ENCODE peak calls at places on chromosomes 11 and 22, in five cellular contexts. W is spleen, U is cardiac muscle cell, K is fibroblast of lung, E is IMR-90. I is an unnamed sample.

GRCh38 chr11:13040969-13041561 is 31.9 kb downstream of the RASSF10 start:
- DNase-seq in W (no peak), U (no peak), K (no peak), E (no peak), I (no peak)

GRCh38 chr22:26095271-26095956 is 73.8 kb upstream of the SEZ6L start:
- DNase-seq in W (no peak), U (no peak), K (no peak), E (no peak), I (no peak)

GRCh38 chr22:44586337-44586990 is 88.4 kb upstream of the RTL6 start:
- DNase-seq in W (peak), U (no peak), K (no peak), E (no peak), I (no peak)

GRCh38 chr22:49810363-49811013 is 17.2 kb downstream of the BRD1 start:
- DNase-seq in W (no peak), U (peak), K (no peak), E (peak), I (no peak)

GRCh38 chr11:121420398-121420797 is 31.7 kb upstream of the SORL1 start:
- DNase-seq in W (no peak), U (no peak), K (no peak), E (no peak), I (no peak)

GRCh38 chr11:36186797-36187196 is 102.4 kb downstream of the COMMD9 start:
- DNase-seq in W (no peak), U (no peak), K (no peak), E (no peak), I (no peak)

GRCh38 chr11:34844466-34845112 is 71.6 kb downstream of the APIP start:
- DNase-seq in W (no peak), U (no peak), K (no peak), E (no peak), I (no peak)

GRCh38 chr11:109490953-109491733 is 69.2 kb downstream of the C11orf87 start:
- DNase-seq in W (no peak), U (peak), K (no peak), E (peak), I (no peak)

DNA sequence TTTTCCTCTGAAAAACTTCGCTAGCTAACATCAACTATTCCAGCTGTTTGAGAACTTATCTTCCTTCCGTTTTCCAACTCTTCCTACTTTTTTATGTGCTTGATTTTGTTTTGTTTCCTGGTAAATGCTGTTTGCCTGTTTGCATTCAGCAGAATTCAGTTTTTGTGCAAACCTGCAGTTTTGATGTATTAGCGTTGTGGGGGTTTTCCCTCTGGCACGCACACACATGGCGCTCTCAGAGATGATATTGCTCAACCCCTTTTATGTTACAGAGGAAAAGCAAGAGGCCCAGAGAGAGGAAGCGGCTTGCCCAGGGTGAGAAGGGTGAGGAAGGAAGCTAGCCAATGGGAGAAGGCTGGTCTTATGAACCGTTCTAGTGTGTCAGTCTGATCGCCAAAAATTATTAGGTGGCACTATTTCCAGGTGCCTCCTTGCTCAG is 706 bp upstream of the CTSC start:
- DNase-seq in W (peak), U (peak), K (peak), E (peak), I (peak)
- H3K27ac ChIP-seq in W (peak), U (no peak), K (peak), E (peak), I (peak)

GRCh38 chr11:87574193-87574592 is 536.5 kb downstream of the TMEM135 start:
- DNase-seq in W (no peak), U (no peak), K (no peak), E (no peak), I (no peak)
- H3K4me3 ChIP-seq in W (no peak), U (no peak), K (no peak), E (no peak), I (no peak)

DNA sequence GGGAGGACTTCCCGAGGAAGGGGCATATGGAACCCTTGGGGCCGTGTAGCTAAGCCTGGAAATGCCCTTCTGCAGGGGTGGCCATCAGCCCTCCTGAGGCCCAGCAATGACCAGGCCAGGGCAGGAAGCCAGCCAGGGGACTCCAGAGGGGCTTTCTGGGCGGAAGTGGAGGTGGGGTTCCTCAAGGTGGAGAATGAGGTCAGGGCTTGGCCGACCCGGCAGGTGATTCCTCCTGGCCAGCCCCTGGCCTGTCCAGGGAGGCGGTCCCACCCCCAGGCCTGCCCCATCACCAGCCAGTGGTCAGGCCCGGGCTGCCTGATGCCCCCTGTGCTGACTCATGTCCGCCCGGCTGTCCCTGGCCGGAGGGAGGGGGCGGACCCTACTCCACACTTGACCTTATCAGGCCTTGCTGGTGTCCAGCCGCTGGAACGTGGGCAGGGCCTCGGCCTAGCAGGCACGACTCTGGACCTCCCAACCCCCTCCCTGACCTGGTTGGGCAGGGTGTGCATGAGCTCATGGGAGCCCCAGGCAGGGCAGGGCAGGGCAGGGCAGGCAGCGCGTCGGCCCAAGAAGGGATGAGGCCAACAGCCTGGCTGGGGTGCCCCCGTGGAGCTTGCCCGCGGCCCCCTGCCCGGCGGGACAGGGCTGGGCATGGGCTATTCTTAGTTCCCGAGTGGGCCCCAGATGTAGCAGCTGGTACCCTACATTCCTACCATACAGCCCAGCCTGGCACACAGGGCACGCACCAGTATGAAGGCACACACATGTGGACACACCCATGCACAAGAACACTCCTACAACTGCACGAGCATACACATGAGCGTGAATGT is 35.9 kb downstream of the RPL3 start:
- DNase-seq in W (peak), U (peak), K (peak), E (peak), I (peak)
- H3K27ac ChIP-seq in W (peak), U (peak), K (no peak), E (peak), I (peak)

GRCh38 chr22:27709919-27710452 is 91.6 kb downstream of the MN1 start:
- DNase-seq in W (no peak), U (no peak), K (no peak), E (no peak), I (no peak)

GRCh38 chr22:27704581-27704980 is 97.0 kb downstream of the MN1 start:
- DNase-seq in W (no peak), U (no peak), K (no peak), E (no peak), I (no peak)

GRCh38 chr22:27711756-27712155 is 89.8 kb downstream of the MN1 start:
- DNase-seq in W (no peak), U (no peak), K (no peak), E (no peak), I (no peak)

GRCh38 chr22:27705391-27706080 is 96.0 kb downstream of the MN1 start:
- DNase-seq in W (no peak), U (no peak), K (no peak), E (no peak), I (no peak)

GRCh38 chr22:27706489-27706888 is 95.1 kb downstream of the MN1 start:
- DNase-seq in W (no peak), U (no peak), K (no peak), E (no peak), I (no peak)
- H3K4me3 ChIP-seq in W (no peak), U (no peak), K (no peak), E (no peak), I (no peak)

GRCh38 chr11:10303558-10304363 is 1.1 kb upstream of the ADM start:
- DNase-seq in W (peak), U (peak), K (peak), E (peak), I (no peak)

GRCh38 chr11:10302744-10303557 is 1.9 kb upstream of the ADM start:
- DNase-seq in W (peak), U (peak), K (peak), E (peak), I (peak)

GRCh38 chr11:10301656-10302293 is 3.1 kb upstream of the ADM start:
- DNase-seq in W (no peak), U (peak), K (peak), E (peak), I (no peak)

GRCh38 chr11:10304495-10305261 is at the start of gene ADM:
- DNase-seq in W (peak), U (peak), K (peak), E (peak), I (peak)

DNA sequence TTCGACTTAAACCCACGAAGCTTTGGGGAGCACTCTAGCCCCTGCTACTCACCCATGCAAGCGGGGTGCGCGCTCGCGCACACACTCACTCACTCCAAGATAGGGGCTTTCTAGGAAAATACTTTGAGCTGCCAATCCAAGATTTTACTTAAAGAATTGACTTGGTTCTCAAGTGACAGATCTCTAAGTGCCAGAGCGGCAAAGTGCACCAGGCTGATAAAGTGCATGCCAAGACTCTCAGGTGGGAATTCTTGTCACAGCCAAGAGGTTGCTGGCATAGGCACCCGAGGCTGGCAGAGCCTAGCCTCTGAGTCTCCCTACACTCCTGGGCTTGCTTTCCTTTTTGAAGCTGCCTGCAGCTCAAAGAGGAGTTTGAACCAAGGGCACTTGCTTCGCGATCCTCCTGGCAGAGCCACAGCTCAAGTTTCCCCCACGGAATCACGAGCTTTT is 2.6 kb upstream of the ADM start:
- DNase-seq in W (peak), U (peak), K (no peak), E (no peak), I (no peak)
- H3K27ac ChIP-seq in W (peak), U (no peak), K (peak), E (peak), I (peak)

I was measured in heart left ventricle.